ENCODE peak calls at places on chromosomes 12 and 14, in four cellular contexts. J is activated CD8-positive, alpha-beta T cell treated with anti-CD3 and anti-CD28 coated beads, Interleukin-2, amount 10 ng/mL, durations not matched to agents 7 days and 5 days; F is NCI-H774; I is left lobe of liver. Q is an unnamed sample.

GRCh38 chr12:77001181-77001758 is 64.1 kb downstream of the E2F7 start:
- DNase-seq in F (peak; percentile 81), J (no peak), I (no peak), Q (no peak)

GRCh38 chr12:40622246-40622838 is 69.9 kb upstream of the CNTN1 start:
- DNase-seq in J (peak; percentile 36), I (peak; percentile 51), F (peak; percentile 49), Q (peak; percentile 76)

GRCh38 chr14:83706555-83706954 is 1823.4 kb upstream of the FLRT2 start:
- DNase-seq in F (no peak), I (no peak), J (no peak), Q (no peak)

GRCh38 chr14:50059773-50060629 is 56.4 kb downstream of the VCPKMT start:
- DNase-seq in J (no peak), F (no peak), I (no peak), Q (no peak)

GRCh38 chr14:68749487-68750475 is 43.1 kb downstream of the ZFP36L1 start:
- DNase-seq in F (no peak), I (no peak), J (no peak), Q (no peak)

GRCh38 chr12:3604750-3605638 is 114.0 kb downstream of the PRMT8 start:
- DNase-seq in J (no peak), I (no peak), F (peak; percentile 77), Q (no peak)

GRCh38 chr14:104307246-104307626 is 168.8 kb downstream of the KIF26A start:
- DNase-seq in F (no peak), J (no peak), I (no peak), Q (no peak)

GRCh38 chr14:39469094-39469710 is 37.0 kb upstream of the FBXO33 start:
- DNase-seq in J (peak; percentile 40), I (no peak), F (no peak), Q (no peak)

GRCh38 chr14:91793704-91794103 is 61.8 kb upstream of the CATSPERB start:
- DNase-seq in I (no peak), F (no peak), J (no peak), Q (no peak)

GRCh38 chr12:109517619-109518018 is 40.2 kb downstream of the UBE3B start:
- DNase-seq in I (no peak), F (no peak), J (no peak), Q (no peak)

GRCh38 chr12:78392918-78393317 is 471.7 kb upstream of the SYT1 start:
- DNase-seq in J (no peak), F (no peak), I (no peak), Q (no peak)

GRCh38 chr12:88001327-88001726 is 27.9 kb downstream of the C12orf50 start:
- DNase-seq in J (no peak), F (no peak), I (no peak), Q (no peak)

GRCh38 chr14:29895591-29896043 is 32.0 kb downstream of the PRKD1 start:
- DNase-seq in I (no peak), F (peak; percentile 65), J (no peak), Q (no peak)

GRCh38 chr12:102950107-102950949 is 7.1 kb upstream of the ASCL1 start:
- DNase-seq in F (peak; percentile 92), J (no peak), I (peak; percentile 98), Q (no peak)

GRCh38 chr14:98198385-98198784 is 1073.6 kb downstream of the BCL11B start:
- DNase-seq in F (no peak), I (no peak), J (peak; percentile 81), Q (no peak)

GRCh38 chr12:1830981-1831930 is 10.9 kb downstream of the LRTM2 start:
- DNase-seq in F (no peak), J (peak; percentile 49), I (no peak), Q (no peak)

GRCh38 chr12:115840159-115840558 is 437.3 kb downstream of the MED13L start:
- DNase-seq in I (no peak), J (no peak), F (peak; percentile 48), Q (no peak)

GRCh38 chr14:68649461-68650189 is 143.2 kb downstream of the ZFP36L1 start:
- DNase-seq in J (no peak), I (peak; percentile 37), F (no peak), Q (no peak)

GRCh38 chr14:21987937-21988336 is 314.3 kb upstream of the OR4E1 start:
- DNase-seq in I (no peak), J (peak; percentile 35), F (no peak), Q (no peak)

GRCh38 chr12:69318225-69318624 is 30.0 kb upstream of the LYZ start:
- DNase-seq in F (no peak), J (no peak), I (no peak), Q (no peak)

GRCh38 chr14:74952697-74953484 is 2.5 kb downstream of the PGF start:
- DNase-seq in F (no peak), I (no peak), J (no peak), Q (no peak)

GRCh38 chr12:76037130-76038105 is 5.8 kb upstream of the PHLDA1 start:
- DNase-seq in F (peak; percentile 76), I (no peak), J (peak; percentile 58), Q (no peak)

GRCh38 chr14:77243853-77244252 is 27.2 kb downstream of the NGB start:
- DNase-seq in I (no peak), J (no peak), F (no peak), Q (no peak)

GRCh38 chr12:56271031-56271430 is 4.3 kb downstream of the COQ10A start:
- DNase-seq in J (no peak), I (no peak), F (no peak), Q (no peak)

GRCh38 chr14:53603994-53604393 is 352.6 kb downstream of the BMP4 start:
- DNase-seq in J (no peak), F (no peak), I (no peak), Q (no peak)

GRCh38 chr12:128240745-128241144 is 26.2 kb upstream of the TMEM132C start:
- DNase-seq in J (no peak), F (no peak), I (no peak), Q (no peak)

GRCh38 chr14:95256011-95256775 is 63.5 kb downstream of the CLMN start:
- DNase-seq in J (no peak), I (no peak), F (peak; percentile 52), Q (no peak)

GRCh38 chr12:51160814-51161459 is 12.0 kb downstream of the TFCP2 start:
- DNase-seq in J (no peak), I (no peak), F (no peak), Q (no peak)

GRCh38 chr14:68669644-68670343 is 123.1 kb downstream of the ZFP36L1 start:
- DNase-seq in F (no peak), I (peak; percentile 47), J (no peak), Q (peak; percentile 22)

GRCh38 chr12:109744991-109745942 is 31.6 kb downstream of the FAM222A start:
- DNase-seq in I (peak; percentile 22), J (no peak), F (peak; percentile 25), Q (no peak)

GRCh38 chr12:28374556-28374955 is 184.3 kb downstream of the CCDC91 start:
- DNase-seq in F (no peak), I (no peak), J (no peak), Q (no peak)

GRCh38 chr12:10293570-10294227 is 14.0 kb upstream of the KLRD1 start:
- DNase-seq in I (no peak), F (no peak), J (peak; percentile 59), Q (no peak)

GRCh38 chr14:55973285-55973800 is 144.9 kb upstream of the PELI2 start:
- DNase-seq in I (no peak), F (no peak), J (no peak), Q (no peak)

GRCh38 chr12:80780746-80781145 is 64.0 kb downstream of the MYF5 start:
- DNase-seq in I (no peak), J (no peak), F (no peak), Q (no peak)

GRCh38 chr12:132185698-132186097 is 41.4 kb downstream of the NOC4L start:
- DNase-seq in J (peak; percentile 62), I (no peak), F (no peak), Q (no peak)

GRCh38 chr12:5191803-5192538 is 148.3 kb downstream of the KCNA5 start:
- DNase-seq in I (no peak), F (no peak), J (no peak), Q (no peak)

GRCh38 chr14:26137161-26137560 is 460.7 kb downstream of the NOVA1 start:
- DNase-seq in I (no peak), F (no peak), J (no peak), Q (no peak)

GRCh38 chr12:12786371-12786715 is 884 bp downstream of the APOLD1 start:
- DNase-seq in F (no peak), I (no peak), J (no peak), Q (no peak)

Q was measured in omental fat pad.